ENCODE peak calls at places on chromosomes 16 and 17, in ten cellular contexts. V, R, F, P, I, G, Z, C, B and J are unnamed samples.

GRCh38 chr16:15690296-15690695 is 40.3 kb downstream of the NDE1 start:
- DNase-seq in V (no peak), R (no peak), F (peak; percentile 61), P (no peak), I (no peak), G (no peak), Z (peak; percentile 71), C (no peak), B (no peak), J (peak; percentile 31)

GRCh38 chr17:2064980-2065785 is 10.3 kb downstream of the HIC1 start:
- DNase-seq in V (peak; percentile 66), R (no peak), F (peak; percentile 68), P (peak; percentile 74), I (peak; percentile 79), G (peak; percentile 88), Z (peak; percentile 85), C (no peak), B (no peak), J (peak; percentile 69)

GRCh38 chr17:38403491-38403890 is 24.8 kb upstream of the ARHGAP23 start:
- DNase-seq in V (no peak), R (no peak), F (peak; percentile 20), P (peak; percentile 42), I (no peak), G (peak; percentile 54), Z (peak; percentile 45), C (no peak), B (no peak), J (no peak)

GRCh38 chr17:60127068-60128064 is 22.4 kb upstream of the CA4 start:
- DNase-seq in V (no peak), R (no peak), F (no peak), P (no peak), I (no peak), G (no peak), Z (no peak), C (no peak), B (no peak), J (no peak)

GRCh38 chr16:4626396-4626795 is 1.8 kb downstream of the MGRN1 start:
- DNase-seq in V (no peak), R (no peak), F (no peak), P (peak; percentile 1), I (no peak), G (no peak), Z (no peak), C (no peak), B (no peak), J (no peak)

GRCh38 chr17:60971515-60972369 is 294.1 kb downstream of the BCAS3 start:
- DNase-seq in V (peak; percentile 53), R (peak; percentile 4), F (peak; percentile 80), P (peak; percentile 71), I (peak; percentile 56), G (peak; percentile 74), Z (peak; percentile 74), C (peak; percentile 51), B (peak; percentile 76), J (peak; percentile 39)

GRCh38 chr17:27954521-27955495 is 61.6 kb upstream of the LYRM9 start:
- DNase-seq in V (no peak), R (no peak), F (no peak), P (no peak), I (no peak), G (no peak), Z (no peak), C (no peak), B (no peak), J (no peak)

GRCh38 chr17:82305727-82306300 is 11.6 kb downstream of the CD7 start:
- DNase-seq in V (peak; percentile 62), R (no peak), F (no peak), P (no peak), I (no peak), G (no peak), Z (no peak), C (no peak), B (no peak), J (no peak)

GRCh38 chr17:21046215-21046614 is 3.4 kb upstream of the USP22 start:
- DNase-seq in V (no peak), R (no peak), F (no peak), P (no peak), I (no peak), G (no peak), Z (no peak), C (no peak), B (no peak), J (no peak)

GRCh38 chr16:82454152-82454551 is 172.6 kb upstream of the CDH13 start:
- DNase-seq in V (no peak), R (no peak), F (no peak), P (no peak), I (no peak), G (no peak), Z (no peak), C (no peak), B (no peak), J (no peak)

GRCh38 chr16:52861614-52862022 is 191.1 kb downstream of the CHD9NB start:
- DNase-seq in V (no peak), R (no peak), F (no peak), P (peak; percentile 61), I (no peak), G (no peak), Z (peak; percentile 0), C (peak; percentile 4), B (peak; percentile 6), J (no peak)

GRCh38 chr17:73541111-73541510 is 103.1 kb downstream of the SDK2 start:
- DNase-seq in V (no peak), R (no peak), F (no peak), P (no peak), I (no peak), G (no peak), Z (no peak), C (no peak), B (no peak), J (no peak)

GRCh38 chr17:73542323-73542722 is 101.9 kb downstream of the SDK2 start:
- DNase-seq in V (no peak), R (no peak), F (no peak), P (peak; percentile 43), I (no peak), G (no peak), Z (no peak), C (no peak), B (no peak), J (no peak)

GRCh38 chr17:73544333-73544732 is 99.9 kb downstream of the SDK2 start:
- DNase-seq in V (no peak), R (no peak), F (no peak), P (no peak), I (no peak), G (no peak), Z (no peak), C (no peak), B (no peak), J (no peak)

GRCh38 chr17:73539176-73539575 is 105.1 kb downstream of the SDK2 start:
- DNase-seq in V (no peak), R (no peak), F (no peak), P (no peak), I (no peak), G (no peak), Z (no peak), C (no peak), B (no peak), J (no peak)

GRCh38 chr17:73541561-73541981 is 102.7 kb downstream of the SDK2 start:
- DNase-seq in V (no peak), R (no peak), F (no peak), P (no peak), I (no peak), G (no peak), Z (no peak), C (no peak), B (no peak), J (no peak)
- H3K9ac ChIP-seq in V (no peak overlapping the region), R (no peak overlapping the region), F (no peak overlapping the region), P (no peak overlapping the region), I (no peak overlapping the region), G (no peak overlapping the region), Z (no peak overlapping the region), C (no peak overlapping the region), B (no peak overlapping the region), J (no peak overlapping the region)

GRCh38 chr16:70569752-70570151 is 46.1 kb downstream of the SF3B3 start:
- DNase-seq in V (no peak), R (no peak), F (no peak), P (no peak), I (no peak), G (no peak), Z (no peak), C (no peak), B (no peak), J (no peak)
- H4K20me1 ChIP-seq in V (peaks cover 64% of the 10 kb centered on the region), R (no peaks in the 10 kb centered on the region), F (peaks cover 49% of the 10 kb centered on the region), P (peaks cover 55% of the 10 kb centered on the region), I (no peaks in the 10 kb centered on the region), G (peaks cover 45% of the 10 kb centered on the region), Z (no peaks in the 10 kb centered on the region), C (peaks cover 18% of the 10 kb centered on the region), B (no peaks in the 10 kb centered on the region), J (peaks cover 86% of the 10 kb centered on the region)

DNA sequence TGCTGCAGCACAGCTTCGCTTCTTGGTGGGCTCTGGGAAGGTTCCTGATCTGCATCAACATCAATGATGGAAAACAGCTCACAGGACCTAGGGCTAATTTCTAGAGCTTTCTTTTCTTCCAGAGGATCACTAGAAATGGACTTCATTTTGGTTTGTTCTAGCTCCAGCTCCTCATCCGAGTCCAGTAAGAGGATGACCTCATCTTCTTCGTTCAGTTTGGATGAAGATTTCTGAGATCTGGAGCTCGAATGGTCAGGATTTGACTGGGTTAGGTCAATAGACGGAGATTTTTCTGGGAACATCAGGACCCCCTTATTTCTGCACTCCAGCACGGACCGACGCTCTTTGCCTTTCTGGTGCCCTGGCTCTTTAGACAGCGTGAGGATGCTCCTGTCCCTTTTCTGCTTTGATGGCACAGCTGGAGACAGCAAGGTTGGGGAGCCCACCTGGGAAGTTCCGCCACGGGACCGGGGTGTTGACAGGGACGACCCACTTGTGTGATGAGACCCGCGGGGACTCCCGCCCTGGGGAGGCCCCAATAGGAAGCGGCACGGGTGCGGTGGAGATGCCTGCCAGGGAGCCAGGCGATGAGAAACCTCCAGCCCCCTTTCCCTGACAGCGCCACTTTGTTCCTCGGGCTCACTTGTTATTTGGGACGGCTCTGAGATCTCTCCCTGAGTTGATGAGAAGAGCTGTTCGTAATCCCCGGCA is 12.9 kb upstream of the NLRC3 start:
- DNase-seq in V (no peak), R (no peak), F (no peak), P (no peak), I (no peak), G (no peak), Z (no peak), C (no peak), B (no peak), J (no peak)
- H3K9ac ChIP-seq in V (no peak overlapping the region), R (no peak overlapping the region), F (no peak overlapping the region), P (no peak overlapping the region), I (no peak overlapping the region), G (no peak overlapping the region), Z (no peak overlapping the region), C (no peak overlapping the region), B (no peak overlapping the region), J (no peak overlapping the region)

DNA sequence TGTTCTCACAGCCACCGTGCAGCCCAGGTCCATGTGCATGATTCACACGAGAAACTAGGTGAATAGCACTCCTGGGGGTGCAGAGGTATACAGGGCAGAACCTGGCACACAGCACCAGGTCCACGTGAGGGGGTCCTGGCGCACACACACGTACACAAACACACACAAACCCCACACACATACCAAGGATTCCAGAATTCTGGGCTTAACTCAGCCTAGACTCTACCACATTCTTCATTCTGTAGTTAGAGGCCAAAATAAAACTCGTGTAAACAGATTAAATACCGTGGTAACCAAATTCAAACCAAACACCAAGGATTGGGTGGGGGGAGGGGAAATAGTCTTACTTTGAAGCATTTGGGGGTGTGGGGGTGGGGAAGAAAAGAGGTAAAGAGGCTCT is 58.5 kb downstream of the XYLT1 start:
- DNase-seq in V (no peak), R (no peak), F (peak; percentile 61), P (peak; percentile 52), I (no peak), G (no peak), Z (peak; percentile 52), C (no peak), B (no peak), J (peak; percentile 82)
- H4K20me1 ChIP-seq in V (no peaks in the 10 kb centered on the region), R (no peaks in the 10 kb centered on the region), F (no peaks in the 10 kb centered on the region), P (peaks cover 9% of the 10 kb centered on the region), I (no peaks in the 10 kb centered on the region), G (peaks cover 23% of the 10 kb centered on the region), Z (no peaks in the 10 kb centered on the region), C (no peaks in the 10 kb centered on the region), B (no peaks in the 10 kb centered on the region), J (peaks cover 89% of the 10 kb centered on the region)